ENCODE peak calls at places on chromosomes 11 and 22, in seven cellular contexts. M, H, Z, F, A, O and R are unnamed samples.

GRCh38 chr11:37474889-37475288 is 876.9 kb upstream of the RAG2 start:
- DNase-seq in M (no peak), H (no peak), Z (no peak), F (no peak), A (no peak), O (no peak), R (no peak)

GRCh38 chr11:132055296-132055695 is 684.9 kb downstream of the NTM start:
- DNase-seq in M (no peak), H (no peak), Z (no peak), F (no peak), A (no peak), O (no peak), R (peak; percentile 83)

GRCh38 chr11:18527512-18527911 is 770 bp upstream of the TSG101 start:
- DNase-seq in M (peak; percentile 6), H (peak; percentile 12), Z (no peak), F (no peak), A (peak; percentile 9), O (peak; percentile 12), R (no peak)

GRCh38 chr22:46088541-46089311 is 61.6 kb upstream of the PPARA start:
- DNase-seq in M (peak; percentile 82), H (no peak), Z (no peak), F (peak; percentile 82), A (no peak), O (no peak), R (no peak)

GRCh38 chr11:66068923-66069714 is 953 bp upstream of the PACS1 start:
- DNase-seq in M (peak; percentile 78), H (no peak), Z (no peak), F (peak; percentile 85), A (peak; percentile 73), O (peak; percentile 31), R (no peak)

GRCh38 chr11:123885570-123885969 is at the start of gene TMEM225:
- DNase-seq in M (no peak), H (no peak), Z (no peak), F (no peak), A (no peak), O (no peak), R (no peak)

GRCh38 chr11:107385361-107385982 is 72.2 kb downstream of the CWF19L2 start:
- DNase-seq in M (peak; percentile 6), H (no peak), Z (no peak), F (no peak), A (no peak), O (no peak), R (no peak)

GRCh38 chr11:2138436-2139117 is 612 bp downstream of the IGF2 start:
- DNase-seq in M (no peak), H (no peak), Z (no peak), F (no peak), A (no peak), O (no peak), R (peak; percentile 28)

GRCh38 chr11:126945319-126945718 is 55.3 kb downstream of the KIRREL3 start:
- DNase-seq in M (no peak), H (no peak), Z (no peak), F (no peak), A (no peak), O (no peak), R (no peak)

GRCh38 chr22:30568137-30568805 is 6.2 kb downstream of the GAL3ST1 start:
- DNase-seq in M (no peak), H (no peak), Z (no peak), F (no peak), A (no peak), O (no peak), R (no peak)

GRCh38 chr22:47038206-47038835 is 275.9 kb downstream of the TBC1D22A start:
- DNase-seq in M (no peak), H (no peak), Z (no peak), F (peak; percentile 54), A (no peak), O (no peak), R (no peak)

GRCh38 chr22:19244600-19245352 is 46.7 kb downstream of the CLTCL1 start:
- DNase-seq in M (no peak), H (no peak), Z (no peak), F (no peak), A (no peak), O (no peak), R (no peak)

GRCh38 chr11:64911689-64912088 is 5.3 kb downstream of the ATG2A start:
- DNase-seq in M (no peak), H (no peak), Z (no peak), F (no peak), A (no peak), O (no peak), R (no peak)

GRCh38 chr22:48415535-48415934 is 1412.1 kb downstream of the BRD1 start:
- DNase-seq in M (peak; percentile 37), H (no peak), Z (no peak), F (no peak), A (no peak), O (no peak), R (no peak)

GRCh38 chr11:67277231-67277961 is 11.1 kb downstream of the GRK2 start:
- DNase-seq in M (peak; percentile 87), H (peak; percentile 99), Z (no peak), F (peak; percentile 99), A (peak; percentile 78), O (peak; percentile 95), R (no peak)

GRCh38 chr11:68843052-68843561 is 1.4 kb upstream of the CPT1A start:
- DNase-seq in M (peak; percentile 65), H (peak; percentile 56), Z (peak; percentile 16), F (peak; percentile 81), A (peak; percentile 48), O (peak; percentile 59), R (no peak)

GRCh38 chr11:76671626-76672309 is 1.2 kb upstream of the LRRC32 start:
- DNase-seq in M (no peak), H (no peak), Z (no peak), F (peak; percentile 64), A (no peak), O (no peak), R (no peak)

GRCh38 chr22:21970037-21970799 is 12.4 kb downstream of the TOP3B start:
- DNase-seq in M (no peak), H (no peak), Z (no peak), F (no peak), A (no peak), O (no peak), R (no peak)

GRCh38 chr11:125952973-125953372 is 7.1 kb downstream of the VSIG10L2 start:
- DNase-seq in M (no peak), H (no peak), Z (no peak), F (peak; percentile 70), A (no peak), O (no peak), R (peak; percentile 65)